ENCODE peak calls at places on chromosome 16, in eight cellular contexts. D is lung, N is adrenal gland, R is brain microvascular endothelial cell, S is cardiac fibroblast, B is fibroblast of mammary gland, C is heart right ventricle, Z is fibroblast of lung. E is an unnamed sample.

GRCh38 chr16:24123275-24123674 is 132.9 kb upstream of the CACNG3 start:
- DNase-seq in D (no peak), N (no peak), R (no peak), S (no peak), B (no peak), C (no peak), Z (no peak), E (no peak)

GRCh38 chr16:1884155-1884760 is 12.3 kb upstream of the MEIOB start:
- DNase-seq in D (no peak), N (no peak), R (peak), S (peak), B (peak), C (no peak), Z (no peak), E (peak)

GRCh38 chr16:71963125-71963875 is 36.9 kb downstream of the PKD1L3 start:
- DNase-seq in D (no peak), N (no peak), R (no peak), S (no peak), B (no peak), C (no peak), Z (no peak), E (no peak)

GRCh38 chr16:3143598-3144330 is 8.9 kb downstream of the ZNF213 start:
- DNase-seq in D (no peak), N (peak), R (no peak), S (no peak), B (no peak), C (peak), Z (no peak), E (no peak)

GRCh38 chr16:85168732-85169256 is 56.5 kb upstream of the CIBAR2 start:
- DNase-seq in D (no peak), N (peak), R (no peak), S (peak), B (peak), C (peak), Z (peak), E (peak)

GRCh38 chr16:49015189-49015540 is 266.5 kb downstream of the CBLN1 start:
- DNase-seq in D (no peak), N (no peak), R (no peak), S (no peak), B (no peak), C (no peak), Z (no peak), E (no peak)

GRCh38 chr16:30491744-30492308 is 19.3 kb downstream of the ITGAL start:
- DNase-seq in D (no peak), N (peak), R (peak), S (peak), B (peak), C (peak), Z (peak), E (peak)

GRCh38 chr16:52861614-52862022 is 191.1 kb downstream of the CHD9NB start:
- DNase-seq in D (no peak), N (no peak), R (peak), S (peak), B (peak), C (no peak), Z (peak), E (peak)

GRCh38 chr16:17205279-17206139 is 265.3 kb downstream of the XYLT1 start:
- DNase-seq in D (no peak), N (no peak), R (no peak), S (no peak), B (peak), C (no peak), Z (peak), E (peak)

GRCh38 chr16:23145608-23146007 is 3.6 kb downstream of the USP31 start:
- DNase-seq in D (no peak), N (no peak), R (peak), S (peak), B (peak), C (no peak), Z (peak), E (peak)

GRCh38 chr16:84599528-84600202 is 18.2 kb downstream of the COTL1 start:
- DNase-seq in D (peak), N (peak), R (peak), S (peak), B (peak), C (peak), Z (peak), E (peak)

GRCh38 chr16:12613131-12613991 is 190.3 kb downstream of the CPPED1 start:
- DNase-seq in D (no peak), N (no peak), R (peak), S (no peak), B (peak), C (no peak), Z (peak), E (peak)

GRCh38 chr16:583815-584591 is 5.9 kb upstream of the RAB40C start:
- DNase-seq in D (no peak), N (no peak), R (no peak), S (no peak), B (no peak), C (no peak), Z (no peak), E (no peak)

GRCh38 chr16:85086347-85087291 is 25.7 kb downstream of the CIBAR2 start:
- DNase-seq in D (peak), N (peak), R (peak), S (peak), B (peak), C (peak), Z (peak), E (peak)

GRCh38 chr16:52069866-52070265 is 477.1 kb downstream of the TOX3 start:
- DNase-seq in D (no peak), N (no peak), R (peak), S (peak), B (peak), C (no peak), Z (peak), E (no peak)

GRCh38 chr16:57889960-57890751 is 80.8 kb downstream of the CNGB1 start:
- DNase-seq in D (no peak), N (no peak), R (no peak), S (peak), B (peak), C (no peak), Z (peak), E (peak)

GRCh38 chr16:17476414-17477259 is 5.9 kb upstream of the XYLT1 start:
- DNase-seq in D (no peak), N (peak), R (peak), S (peak), B (peak), C (no peak), Z (peak), E (peak)

GRCh38 chr16:16096161-16096857 is 127.0 kb downstream of the ABCC6 start:
- DNase-seq in D (peak), N (peak), R (peak), S (peak), B (peak), C (no peak), Z (peak), E (peak)

GRCh38 chr16:90057738-90058173 is 19.4 kb downstream of the PRDM7 start:
- DNase-seq in D (no peak), N (no peak), R (peak), S (peak), B (peak), C (no peak), Z (peak), E (peak)

GRCh38 chr16:57345021-57345420 is 13.6 kb upstream of the CCL22 start:
- DNase-seq in D (no peak), N (no peak), R (no peak), S (no peak), B (no peak), C (no peak), Z (no peak), E (no peak)

GRCh38 chr16:86343111-86343642 is 167.2 kb upstream of the FOXF1 start:
- DNase-seq in D (no peak), N (peak), R (peak), S (peak), B (peak), C (peak), Z (peak), E (peak)

GRCh38 chr16:11448796-11449416 is 103.6 kb downstream of the RMI2 start:
- DNase-seq in D (no peak), N (no peak), R (no peak), S (no peak), B (no peak), C (no peak), Z (no peak), E (no peak)

GRCh38 chr16:22092143-22092933 is at the start of gene VWA3A:
- DNase-seq in D (no peak), N (no peak), R (peak), S (peak), B (peak), C (no peak), Z (peak), E (peak)

GRCh38 chr16:17828012-17828411 is 357.3 kb upstream of the XYLT1 start:
- DNase-seq in D (no peak), N (no peak), R (peak), S (peak), B (peak), C (no peak), Z (peak), E (peak)

GRCh38 chr16:87560428-87561199 is 41.7 kb upstream of the JPH3 start:
- DNase-seq in D (peak), N (peak), R (no peak), S (peak), B (peak), C (peak), Z (no peak), E (no peak)

GRCh38 chr16:58119509-58119845 is 9.7 kb downstream of the CFAP20 start:
- DNase-seq in D (no peak), N (no peak), R (no peak), S (no peak), B (no peak), C (no peak), Z (no peak), E (no peak)

GRCh38 chr16:58494981-58495860 is 4.7 kb upstream of the NDRG4 start:
- DNase-seq in D (peak), N (peak), R (peak), S (peak), B (peak), C (peak), Z (peak), E (peak)

GRCh38 chr16:52574105-52574437 is 27.1 kb upstream of the TOX3 start:
- DNase-seq in D (no peak), N (no peak), R (no peak), S (no peak), B (no peak), C (no peak), Z (no peak), E (no peak)

GRCh38 chr16:13866073-13866472 is 53.9 kb upstream of the ERCC4 start:
- DNase-seq in D (peak), N (peak), R (peak), S (peak), B (peak), C (peak), Z (peak), E (peak)
- TF ChIP-seq CTCF in D (peak), N (peak), R (peak), S (peak), B (peak), C (peak), Z (peak), E (peak)

DNA sequence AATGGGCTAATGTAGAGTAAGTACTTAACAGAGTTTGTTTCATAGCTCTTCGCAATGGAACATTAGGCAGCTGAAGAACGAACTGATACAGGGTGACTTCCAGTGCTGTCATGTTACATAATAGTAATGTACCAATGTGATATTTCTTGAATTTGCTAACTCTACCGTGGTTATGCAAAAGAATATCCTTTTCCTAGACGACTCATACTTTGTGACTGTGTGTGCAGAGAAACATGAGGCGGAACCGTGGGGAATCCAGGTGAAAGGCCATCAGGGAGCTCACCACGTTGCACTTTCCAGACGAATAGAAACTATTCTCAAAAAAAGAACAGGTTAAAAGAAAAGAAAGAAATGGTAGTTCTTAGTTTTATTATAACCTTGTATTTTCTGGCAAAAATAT is 13.2 kb downstream of the NOB1 start:
- DNase-seq in D (no peak), N (no peak), R (peak), S (peak), B (peak), C (no peak), Z (peak), E (no peak)
- H3K4me3 ChIP-seq in D (no peak), N (no peak), R (no peak), S (no peak), B (no peak), C (no peak), Z (no peak), E (no peak)

GRCh38 chr16:78985736-78986605 is 614.6 kb downstream of the MAF start:
- DNase-seq in D (no peak), N (no peak), R (peak), S (no peak), B (no peak), C (no peak), Z (no peak), E (no peak)

GRCh38 chr16:78990309-78990701 is 610.2 kb downstream of the MAF start:
- DNase-seq in D (no peak), N (no peak), R (no peak), S (no peak), B (no peak), C (no peak), Z (no peak), E (no peak)

GRCh38 chr16:78984887-78985464 is 615.6 kb downstream of the MAF start:
- DNase-seq in D (no peak), N (no peak), R (no peak), S (no peak), B (no peak), C (peak), Z (no peak), E (no peak)

GRCh38 chr16:78987676-78988075 is 612.9 kb downstream of the MAF start:
- DNase-seq in D (no peak), N (no peak), R (no peak), S (no peak), B (no peak), C (no peak), Z (no peak), E (no peak)

GRCh38 chr16:78988361-78988992 is 612.1 kb downstream of the MAF start:
- DNase-seq in D (no peak), N (no peak), R (no peak), S (no peak), B (no peak), C (no peak), Z (no peak), E (no peak)
- TF ChIP-seq CTCF in D (no peak), N (no peak), R (no peak), S (no peak), B (no peak), C (no peak), Z (no peak), E (no peak)

DNA sequence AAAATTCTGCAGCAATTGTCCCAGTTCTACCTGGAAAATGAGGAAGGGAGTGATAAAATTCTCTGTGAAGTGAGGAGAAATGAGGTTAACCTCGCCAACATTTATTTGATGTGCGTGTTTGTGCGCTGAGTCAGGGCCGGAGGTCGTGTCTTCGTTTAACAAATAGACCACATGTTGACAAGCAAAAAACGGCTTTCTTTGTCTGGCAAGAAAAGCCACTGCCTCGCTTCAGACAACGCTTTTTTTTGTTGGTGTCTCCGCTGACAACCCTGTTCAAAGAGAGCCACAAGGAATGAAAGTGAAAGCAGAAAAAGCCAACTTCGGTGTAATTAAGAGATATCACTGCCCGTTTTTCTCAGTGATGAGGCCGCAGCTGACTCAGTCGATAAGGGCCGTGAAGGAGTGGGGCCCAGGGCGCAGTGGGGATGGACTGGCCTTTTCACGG is 510.6 kb downstream of the CDH13 start:
- DNase-seq in D (no peak), N (peak), R (peak), S (peak), B (peak), C (no peak), Z (peak), E (peak)
- H3K4me3 ChIP-seq in D (no peak), N (no peak), R (peak), S (peak), B (peak), C (peak), Z (peak), E (peak)

GRCh38 chr16:50539053-50539615 is 9.1 kb upstream of the NKD1 start:
- DNase-seq in D (no peak), N (no peak), R (no peak), S (no peak), B (no peak), C (no peak), Z (no peak), E (no peak)

GRCh38 chr16:50540711-50541007 is 7.5 kb upstream of the NKD1 start:
- DNase-seq in D (no peak), N (no peak), R (no peak), S (no peak), B (no peak), C (no peak), Z (no peak), E (no peak)

GRCh38 chr16:50538411-50539052 is 9.7 kb upstream of the NKD1 start:
- DNase-seq in D (no peak), N (no peak), R (no peak), S (no peak), B (no peak), C (no peak), Z (no peak), E (no peak)

GRCh38 chr16:50537533-50538290 is 10.5 kb upstream of the NKD1 start:
- DNase-seq in D (no peak), N (no peak), R (no peak), S (no peak), B (no peak), C (no peak), Z (no peak), E (no peak)

GRCh38 chr16:50539822-50540710 is 8.1 kb upstream of the NKD1 start:
- DNase-seq in D (no peak), N (no peak), R (no peak), S (no peak), B (no peak), C (no peak), Z (no peak), E (no peak)
- TF ChIP-seq CTCF in D (no peak), N (no peak), R (peak), S (no peak), B (no peak), C (no peak), Z (no peak), E (no peak)

E was measured in foreskin fibroblast.